ENCODE peak calls at places on chromosomes 4 and X, in ten cellular contexts. V, F, U, A, T, G, I, X, D and Q are unnamed samples.
A peak's percentile ranks its signal among the peaks of the same experiment; 100 is the strongest.

GRCh38 chr4:78634011-78634664 is 82.6 kb downstream of the ANXA3 start:
- DNase-seq in X (peak; percentile 43), F (no peak), D (peak; percentile 78), U (no peak), T (peak; percentile 48), V (peak; percentile 23), A (no peak), G (peak; percentile 68), I (peak; percentile 40), Q (peak; percentile 38)

GRCh38 chr4:112633477-112634235 is 3.1 kb downstream of the ZGRF1 start:
- DNase-seq in V (no peak), A (no peak), U (peak; percentile 70), T (no peak), X (no peak), I (no peak), D (no peak), F (no peak), G (no peak), Q (no peak)

GRCh38 chr4:173538903-173539445 is 8.9 kb upstream of the HAND2 start:
- DNase-seq in T (no peak), F (no peak), V (no peak), X (no peak), I (no peak), U (no peak), G (no peak), D (peak; percentile 27), A (no peak), Q (no peak)

GRCh38 chr4:151727365-151727764 is 33.4 kb downstream of the GATB start:
- DNase-seq in U (no peak), G (no peak), D (no peak), V (no peak), F (no peak), X (no peak), T (no peak), A (no peak), I (no peak), Q (no peak)

GRCh38 chr4:105666693-105667092 is 41.8 kb downstream of the INTS12 start:
- DNase-seq in D (no peak), T (no peak), I (no peak), G (no peak), A (no peak), F (no peak), U (peak; percentile 71), V (no peak), X (no peak), Q (no peak)

GRCh38 chr4:78596111-78596742 is 44.7 kb downstream of the ANXA3 start:
- DNase-seq in F (peak; percentile 45), U (no peak), V (no peak), G (no peak), X (no peak), A (no peak), D (no peak), I (no peak), T (no peak), Q (no peak)

GRCh38 chr4:83107636-83108035 is 6.9 kb downstream of the PLAC8 start:
- DNase-seq in T (no peak), X (no peak), I (no peak), U (no peak), V (no peak), F (no peak), A (no peak), G (no peak), D (no peak), Q (no peak)

GRCh38 chr4:145326491-145326890 is 146.1 kb upstream of the OTUD4 start:
- DNase-seq in U (no peak), X (no peak), I (no peak), D (no peak), A (no peak), G (no peak), F (no peak), V (no peak), T (no peak), Q (no peak)

GRCh38 chr4:6172093-6172926 is 28.0 kb downstream of the JAKMIP1 start:
- DNase-seq in T (no peak), X (no peak), I (no peak), A (no peak), U (no peak), F (no peak), V (no peak), D (no peak), G (no peak), Q (no peak)

GRCh38 chr4:129358571-129358970 is 262.6 kb downstream of the C4orf33 start:
- DNase-seq in G (no peak), X (no peak), U (peak; percentile 83), A (no peak), V (no peak), T (no peak), D (no peak), F (no peak), I (no peak), Q (no peak)

GRCh38 chrX:48854898-48855297 is 19.5 kb upstream of the PCSK1N start:
- DNase-seq in U (peak; percentile 11), A (no peak), T (no peak), I (no peak), G (no peak), D (no peak), X (no peak), V (no peak), F (no peak), Q (no peak)

GRCh38 chrX:47351706-47352105 is 18.7 kb upstream of the ZNF157 start:
- DNase-seq in G (no peak), T (no peak), U (peak; percentile 30), I (no peak), D (no peak), X (no peak), A (no peak), F (no peak), V (no peak), Q (no peak)

GRCh38 chrX:83501003-83501402 is 7.1 kb upstream of the POU3F4 start:
- DNase-seq in X (no peak), A (no peak), D (no peak), T (no peak), I (no peak), V (no peak), G (no peak), F (no peak), U (no peak), Q (no peak)

GRCh38 chr4:5784960-5785611 is 74.1 kb downstream of the EVC start:
- DNase-seq in T (no peak), A (no peak), G (peak; percentile 61), U (peak; percentile 20), V (no peak), I (no peak), F (no peak), X (no peak), D (no peak), Q (no peak)

DNA sequence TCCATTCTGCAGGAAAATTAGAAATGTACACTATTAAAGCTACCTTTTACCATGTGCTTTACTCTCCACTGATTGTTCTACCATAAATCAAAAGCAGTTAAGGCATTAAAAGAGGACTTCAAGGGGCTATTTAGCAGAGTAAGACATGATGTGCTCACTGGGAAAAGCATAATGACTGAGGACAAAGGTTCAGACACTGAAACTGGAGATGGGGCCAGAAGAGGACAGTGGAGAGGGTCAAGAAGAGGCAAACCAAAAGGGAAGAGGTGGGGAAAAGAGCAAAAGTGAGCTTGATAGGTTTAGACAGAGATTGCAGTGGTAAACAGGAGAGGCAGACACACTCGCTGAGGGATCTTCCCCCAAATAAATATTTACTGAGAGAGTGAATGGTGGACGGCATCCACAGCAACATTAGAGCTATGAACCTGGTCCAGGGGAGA is 23.8 kb downstream of the SH3RF1 start:
- DNase-seq in G (no peak), I (no peak), F (no peak), D (no peak), U (no peak), A (no peak), X (no peak), V (no peak), T (no peak), Q (no peak)
- H3K4me1 ChIP-seq in G (peaks cover 24% of the 10 kb centered on the region), I (peaks cover 57% of the 10 kb centered on the region), F (peaks cover 3% of the 10 kb centered on the region), D (peaks cover 6% of the 10 kb centered on the region), U (peaks cover 6% of the 10 kb centered on the region), A (peaks cover 20% of the 10 kb centered on the region), X (peaks cover 16% of the 10 kb centered on the region), V (no peaks in the 10 kb centered on the region), T (peaks cover 59% of the 10 kb centered on the region), Q (peaks cover 24% of the 10 kb centered on the region)

DNA sequence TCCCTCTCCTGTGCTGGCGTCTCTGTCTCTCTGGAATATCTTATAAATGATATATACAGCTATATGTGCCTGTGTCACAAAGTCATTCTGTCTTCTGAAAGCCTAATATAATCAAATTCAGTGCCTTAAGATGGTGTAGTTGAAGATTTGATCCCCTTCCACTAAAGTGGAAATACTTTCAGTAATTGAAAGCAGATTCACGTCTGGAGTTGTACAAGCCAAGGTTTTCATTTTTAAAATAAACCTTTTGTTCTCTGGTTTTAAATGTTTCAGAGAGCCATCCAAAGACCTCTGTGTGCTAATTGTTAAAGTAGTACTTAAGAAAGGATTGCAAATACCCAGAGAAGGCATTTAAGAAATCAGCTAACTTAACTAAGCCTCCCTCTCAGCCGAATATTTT is 206.8 kb downstream of the TENM3 start:
- DNase-seq in T (no peak), A (no peak), F (no peak), D (no peak), U (no peak), X (no peak), I (no peak), G (no peak), V (no peak), Q (no peak)
- H3K4me3 ChIP-seq in T (peak overlapping the region; percentile 54), A (no peak overlapping the region), F (no peak overlapping the region), D (peak overlapping the region; percentile 68), U (peak overlapping the region; percentile 91), X (peak overlapping the region; percentile 64), I (peak overlapping the region; percentile 86), G (peak overlapping the region; percentile 73), V (peak overlapping the region; percentile 90), Q (peak overlapping the region; percentile 79)

GRCh38 chr4:53705151-53705764 is 114.0 kb upstream of the LNX1 start:
- DNase-seq in F (no peak), A (no peak), I (no peak), T (no peak), V (no peak), X (no peak), U (no peak), G (no peak), D (no peak), Q (no peak)

GRCh38 chr4:53706422-53707032 is 115.2 kb upstream of the LNX1 start:
- DNase-seq in X (peak; percentile 17), A (no peak), I (no peak), V (no peak), D (no peak), F (peak; percentile 32), U (peak; percentile 87), T (no peak), G (no peak), Q (no peak)

GRCh38 chr4:53704329-53704728 is 113.0 kb upstream of the LNX1 start:
- DNase-seq in D (no peak), G (no peak), U (no peak), V (no peak), X (no peak), F (no peak), A (no peak), T (no peak), I (no peak), Q (no peak)

GRCh38 chr4:53703267-53703655 is 112.0 kb upstream of the LNX1 start:
- DNase-seq in U (no peak), V (no peak), G (no peak), I (no peak), X (no peak), T (no peak), D (no peak), F (no peak), A (no peak), Q (no peak)

GRCh38 chr4:53705972-53706371 is 114.7 kb upstream of the LNX1 start:
- DNase-seq in U (no peak), V (no peak), D (no peak), X (no peak), T (no peak), G (no peak), F (no peak), I (no peak), A (no peak), Q (no peak)
- H3K27me3 ChIP-seq in U (no peaks in the 10 kb centered on the region), V (no peaks in the 10 kb centered on the region), D (no peaks in the 10 kb centered on the region), X (peaks cover 3% of the 10 kb centered on the region), T (no peaks in the 10 kb centered on the region), G (no peaks in the 10 kb centered on the region), F (no peaks in the 10 kb centered on the region), I (no peaks in the 10 kb centered on the region), A (no peaks in the 10 kb centered on the region), Q (no peaks in the 10 kb centered on the region)

GRCh38 chrX:107713205-107714195 is 62.1 kb downstream of the TSC22D3 start:
- DNase-seq in D (no peak), U (peak; percentile 43), G (no peak), A (no peak), F (no peak), X (no peak), I (no peak), V (no peak), T (no peak), Q (no peak)
- H3K4me1 ChIP-seq in D (peaks cover 9% of the 10 kb centered on the region), U (peaks cover 36% of the 10 kb centered on the region), G (peaks cover 27% of the 10 kb centered on the region), A (peaks cover 1% of the 10 kb centered on the region), F (peaks cover 5% of the 10 kb centered on the region), X (peaks cover 9% of the 10 kb centered on the region), I (peaks cover 76% of the 10 kb centered on the region), V (peaks cover 7% of the 10 kb centered on the region), T (peaks cover 45% of the 10 kb centered on the region), Q (peaks cover 15% of the 10 kb centered on the region)